ENCODE peak calls at places on chromosomes 11 and 22, in five cellular contexts. One of them, this sample, is unnamed.

GRCh38 chr11:79932612-79933011 is 491.8 kb upstream of the TENM4 start:
- DNase-seq in A549: no peak
- DNase-seq in HepG2: no peak
- DNase-seq in stomach: no peak
- DNase-seq in H1: no peak
- DNase-seq in this sample: no peak

GRCh38 chr11:107018902-107019493 is 722 bp upstream of the GUCY1A2 start:
- DNase-seq in A549: peak
- DNase-seq in HepG2: peak
- DNase-seq in stomach: peak
- DNase-seq in H1: peak
- DNase-seq in this sample: peak

GRCh38 chr11:60835472-60835871 is 6.4 kb upstream of the CCDC86 start:
- DNase-seq in A549: no peak
- DNase-seq in HepG2: no peak
- DNase-seq in stomach: no peak
- DNase-seq in H1: no peak
- DNase-seq in this sample: no peak

GRCh38 chr11:36056160-36056751 is 112.4 kb downstream of the LDLRAD3 start:
- DNase-seq in A549: peak
- DNase-seq in HepG2: no peak
- DNase-seq in stomach: no peak
- DNase-seq in H1: peak
- DNase-seq in this sample: peak

GRCh38 chr22:41403532-41404318 is 22.0 kb downstream of the TEF start:
- DNase-seq in A549: peak
- DNase-seq in HepG2: peak
- DNase-seq in stomach: peak
- DNase-seq in H1: peak
- DNase-seq in this sample: peak

GRCh38 chr22:46070215-46070721 is 80.1 kb upstream of the PPARA start:
- DNase-seq in A549: peak
- DNase-seq in HepG2: peak
- DNase-seq in stomach: peak
- DNase-seq in H1: peak
- DNase-seq in this sample: peak

GRCh38 chr22:29912605-29913398 is 29.8 kb downstream of the MTMR3 start:
- DNase-seq in A549: peak
- DNase-seq in HepG2: no peak
- DNase-seq in stomach: no peak
- DNase-seq in H1: no peak
- DNase-seq in this sample: no peak

GRCh38 chr11:69088676-69089146 is 40.0 kb downstream of the TPCN2 start:
- DNase-seq in A549: peak
- DNase-seq in HepG2: peak
- DNase-seq in stomach: peak
- DNase-seq in H1: peak
- DNase-seq in this sample: peak

GRCh38 chr11:45233121-45233803 is 52.9 kb downstream of the SYT13 start:
- DNase-seq in A549: peak
- DNase-seq in HepG2: peak
- DNase-seq in stomach: peak
- DNase-seq in H1: peak
- DNase-seq in this sample: peak

GRCh38 chr11:71171024-71171423 is 81.4 kb downstream of the SHANK2 start:
- DNase-seq in A549: no peak
- DNase-seq in HepG2: no peak
- DNase-seq in stomach: no peak
- DNase-seq in H1: no peak
- DNase-seq in this sample: no peak

GRCh38 chr22:46390652-46391301 is 55.3 kb downstream of the TRMU start:
- DNase-seq in A549: no peak
- DNase-seq in HepG2: peak
- DNase-seq in stomach: peak
- DNase-seq in H1: no peak
- DNase-seq in this sample: peak

GRCh38 chr11:36352919-36353318 is 56.8 kb downstream of the PRR5L start:
- DNase-seq in A549: no peak
- DNase-seq in HepG2: no peak
- DNase-seq in stomach: no peak
- DNase-seq in H1: no peak
- DNase-seq in this sample: no peak

GRCh38 chr11:26623076-26623666 is 51.1 kb upstream of the MUC15 start:
- DNase-seq in A549: peak
- DNase-seq in HepG2: no peak
- DNase-seq in stomach: no peak
- DNase-seq in H1: no peak
- DNase-seq in this sample: no peak

GRCh38 chr11:60951611-60951908 is 416 bp downstream of the SLC15A3 start:
- DNase-seq in A549: no peak
- DNase-seq in HepG2: no peak
- DNase-seq in stomach: no peak
- DNase-seq in H1: no peak
- DNase-seq in this sample: no peak

GRCh38 chr11:64181506-64182411 is 4.2 kb upstream of the STIP1 start:
- DNase-seq in A549: peak
- DNase-seq in HepG2: peak
- DNase-seq in stomach: peak
- DNase-seq in H1: peak
- DNase-seq in this sample: peak

GRCh38 chr22:19841641-19842385 is 12.9 kb downstream of the GNB1L start:
- DNase-seq in A549: no peak
- DNase-seq in HepG2: no peak
- DNase-seq in stomach: no peak
- DNase-seq in H1: no peak
- DNase-seq in this sample: no peak

GRCh38 chr11:89660234-89660633 is 49.9 kb upstream of the TRIM77 start:
- DNase-seq in A549: no peak
- DNase-seq in HepG2: peak
- DNase-seq in stomach: no peak
- DNase-seq in H1: no peak
- DNase-seq in this sample: no peak

GRCh38 chr22:18031670-18032454 is 7.5 kb upstream of the MICAL3 start:
- DNase-seq in A549: peak
- DNase-seq in HepG2: no peak
- DNase-seq in stomach: no peak
- DNase-seq in H1: no peak
- DNase-seq in this sample: no peak

GRCh38 chr11:117944554-117944953 is 15.4 kb upstream of the TMPRSS13 start:
- DNase-seq in A549: no peak
- DNase-seq in HepG2: no peak
- DNase-seq in stomach: peak
- DNase-seq in H1: peak
- DNase-seq in this sample: no peak

GRCh38 chr11:117945047-117945820 is 16.0 kb upstream of the TMPRSS13 start:
- DNase-seq in A549: no peak
- DNase-seq in HepG2: no peak
- DNase-seq in stomach: peak
- DNase-seq in H1: peak
- DNase-seq in this sample: no peak

GRCh38 chr11:117949062-117949461 is 19.9 kb upstream of the TMPRSS13 start:
- DNase-seq in A549: no peak
- DNase-seq in HepG2: no peak
- DNase-seq in stomach: no peak
- DNase-seq in H1: no peak
- DNase-seq in this sample: no peak

GRCh38 chr11:117946196-117946841 is 17.1 kb upstream of the TMPRSS13 start:
- DNase-seq in A549: no peak
- DNase-seq in HepG2: no peak
- DNase-seq in stomach: no peak
- DNase-seq in H1: no peak
- DNase-seq in this sample: no peak

DNA sequence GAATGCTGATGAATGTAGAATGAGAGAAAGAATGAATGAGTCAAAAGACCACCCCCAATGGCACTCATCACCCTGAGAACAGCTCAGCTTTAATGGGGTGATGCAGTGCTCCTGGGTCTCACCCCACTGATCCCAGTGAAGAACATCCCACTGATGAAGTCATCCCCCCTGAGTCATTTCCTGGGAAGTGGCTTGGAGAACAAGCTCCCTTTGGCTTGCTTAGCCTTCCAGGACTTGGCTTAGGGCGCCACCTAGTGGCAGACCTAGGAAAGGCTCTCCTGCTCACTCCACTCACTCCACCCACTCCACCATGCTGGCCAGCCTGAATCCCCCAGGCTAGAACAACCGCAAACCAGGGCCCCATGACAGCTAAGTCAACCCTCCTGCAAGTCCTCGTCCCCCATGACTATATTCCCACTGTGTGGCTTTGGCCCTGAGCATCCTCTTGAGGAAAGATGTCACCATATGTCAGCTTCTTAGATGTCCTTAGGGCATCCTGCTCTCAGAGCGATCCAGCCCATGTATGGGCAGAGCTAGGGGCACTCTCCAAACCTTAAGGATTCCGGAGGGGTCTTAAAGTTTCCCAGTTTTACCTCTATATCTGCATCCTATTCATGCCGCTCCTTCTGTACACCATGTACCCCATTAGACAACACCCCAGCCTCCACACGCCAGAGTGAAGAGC is 17.8 kb upstream of the TMPRSS13 start:
- DNase-seq in A549: peak
- DNase-seq in HepG2: peak
- DNase-seq in stomach: peak
- DNase-seq in H1: peak
- DNase-seq in this sample: peak
- TF ChIP-seq EP300 in A549: no peak
- TF ChIP-seq EP300 in HepG2: no peak
- TF ChIP-seq EP300 in stomach: no peak
- TF ChIP-seq EP300 in H1: no peak
- TF ChIP-seq EP300 in this sample: no peak

GRCh38 chr11:126140106-126140931 is 71.1 kb downstream of the RPUSD4 start:
- DNase-seq in A549: no peak
- DNase-seq in HepG2: no peak
- DNase-seq in stomach: no peak
- DNase-seq in H1: no peak
- DNase-seq in this sample: no peak

GRCh38 chr11:126137146-126137545 is 74.3 kb downstream of the RPUSD4 start:
- DNase-seq in A549: no peak
- DNase-seq in HepG2: no peak
- DNase-seq in stomach: no peak
- DNase-seq in H1: no peak
- DNase-seq in this sample: no peak

GRCh38 chr11:126138636-126139540 is 72.6 kb downstream of the RPUSD4 start:
- DNase-seq in A549: no peak
- DNase-seq in HepG2: no peak
- DNase-seq in stomach: no peak
- DNase-seq in H1: no peak
- DNase-seq in this sample: peak

GRCh38 chr11:126139541-126140091 is 71.8 kb downstream of the RPUSD4 start:
- DNase-seq in A549: no peak
- DNase-seq in HepG2: no peak
- DNase-seq in stomach: no peak
- DNase-seq in H1: no peak
- DNase-seq in this sample: peak

GRCh38 chr11:126140932-126141291 is 70.5 kb downstream of the RPUSD4 start:
- DNase-seq in A549: no peak
- DNase-seq in HepG2: no peak
- DNase-seq in stomach: peak
- DNase-seq in H1: no peak
- DNase-seq in this sample: peak
- TF ChIP-seq EP300 in A549: no peak
- TF ChIP-seq EP300 in HepG2: no peak
- TF ChIP-seq EP300 in stomach: no peak
- TF ChIP-seq EP300 in H1: no peak
- TF ChIP-seq EP300 in this sample: no peak

DNA sequence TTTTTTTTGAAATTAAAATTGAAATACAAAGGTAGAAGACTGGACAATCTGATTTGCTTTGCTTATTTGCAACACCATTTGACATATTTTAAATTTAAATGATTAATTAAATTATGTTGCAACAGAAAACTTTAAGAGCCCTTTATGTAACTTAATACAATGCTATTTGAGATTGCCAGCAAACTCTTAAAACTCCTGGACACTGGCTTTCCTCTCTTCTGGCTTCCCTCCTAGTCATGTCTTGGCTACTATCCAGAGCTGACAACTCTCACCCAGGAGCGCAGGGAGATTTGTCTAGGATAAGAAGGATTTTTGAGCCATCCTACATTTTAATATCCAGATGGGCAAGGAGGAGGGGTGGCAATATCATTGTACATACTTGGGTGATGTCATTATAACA is 134.3 kb downstream of the ELP4 start:
- DNase-seq in A549: peak
- DNase-seq in HepG2: no peak
- DNase-seq in stomach: no peak
- DNase-seq in H1: no peak
- DNase-seq in this sample: no peak
- TF ChIP-seq EP300 in A549: no peak
- TF ChIP-seq EP300 in HepG2: no peak
- TF ChIP-seq EP300 in stomach: no peak
- TF ChIP-seq EP300 in H1: no peak
- TF ChIP-seq EP300 in this sample: no peak

GRCh38 chr22:32995335-32995734 is 62.8 kb downstream of the SYN3 start:
- DNase-seq in A549: no peak
- DNase-seq in HepG2: no peak
- DNase-seq in stomach: no peak
- DNase-seq in H1: peak
- DNase-seq in this sample: no peak

GRCh38 chr22:32996276-32996675 is 61.9 kb downstream of the SYN3 start:
- DNase-seq in A549: no peak
- DNase-seq in HepG2: no peak
- DNase-seq in stomach: no peak
- DNase-seq in H1: no peak
- DNase-seq in this sample: no peak

GRCh38 chr22:32998373-32998772 is 59.8 kb downstream of the SYN3 start:
- DNase-seq in A549: no peak
- DNase-seq in HepG2: no peak
- DNase-seq in stomach: no peak
- DNase-seq in H1: peak
- DNase-seq in this sample: no peak

GRCh38 chr22:32997295-32997694 is 60.9 kb downstream of the SYN3 start:
- DNase-seq in A549: no peak
- DNase-seq in HepG2: no peak
- DNase-seq in stomach: no peak
- DNase-seq in H1: peak
- DNase-seq in this sample: no peak

GRCh38 chr22:32996702-32997101 is 61.5 kb downstream of the SYN3 start:
- DNase-seq in A549: peak
- DNase-seq in HepG2: no peak
- DNase-seq in stomach: no peak
- DNase-seq in H1: peak
- DNase-seq in this sample: no peak
- TF ChIP-seq EP300 in A549: no peak
- TF ChIP-seq EP300 in HepG2: no peak
- TF ChIP-seq EP300 in stomach: no peak
- TF ChIP-seq EP300 in H1: no peak
- TF ChIP-seq EP300 in this sample: no peak

DNA sequence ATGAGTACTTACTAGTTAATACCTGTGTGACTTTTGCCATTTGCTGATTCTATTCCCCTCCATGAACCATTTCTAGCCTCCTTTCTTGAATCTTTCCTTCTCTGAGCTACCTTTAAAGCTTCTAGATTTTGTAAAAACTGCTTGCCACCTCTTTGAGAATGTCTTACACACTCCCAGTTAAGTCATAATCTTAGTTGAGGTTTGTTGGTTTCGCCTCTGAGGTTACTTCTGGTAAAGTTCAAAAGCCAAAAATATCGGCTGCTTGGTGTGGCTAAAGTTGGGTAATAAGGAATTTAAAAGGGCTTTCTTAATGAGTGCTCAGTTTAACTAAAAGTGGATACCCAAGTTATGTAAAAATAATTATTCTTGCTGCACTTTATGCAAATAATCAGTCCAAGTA is 10.4 kb upstream of the GLYAT start:
- DNase-seq in A549: no peak
- DNase-seq in HepG2: no peak
- DNase-seq in stomach: no peak
- DNase-seq in H1: no peak
- DNase-seq in this sample: no peak
- TF ChIP-seq EP300 in A549: no peak
- TF ChIP-seq EP300 in HepG2: no peak
- TF ChIP-seq EP300 in stomach: no peak
- TF ChIP-seq EP300 in H1: no peak
- TF ChIP-seq EP300 in this sample: no peak